ENCODE peak calls at places on chromosomes 4 and X, in four cellular contexts. L is H9, U is DMS 273 treated with DMSO at 0.1 percent for 48 hours, T is AG09309. V is an unnamed sample.

GRCh38 chrX:150365953-150366911 is 3.1 kb downstream of the MAMLD1 start:
- DNase-seq in L (peak; percentile 46), U (peak; percentile 65), T (no peak), V (no peak)

GRCh38 chr4:6422105-6422504 is 50.3 kb downstream of the PPP2R2C start:
- DNase-seq in L (no peak), U (no peak), T (no peak), V (no peak)

GRCh38 chr4:45280121-45280520 is 553.8 kb upstream of the GNPDA2 start:
- DNase-seq in L (no peak), U (no peak), T (no peak), V (no peak)

GRCh38 chr4:169341490-169341889 is 70.7 kb upstream of the SH3RF1 start:
- DNase-seq in L (no peak), U (no peak), T (no peak), V (no peak)

GRCh38 chr4:19945979-19946380 is 305.7 kb upstream of the SLIT2 start:
- DNase-seq in L (no peak), U (no peak), T (peak; percentile 97), V (peak; percentile 94)

GRCh38 chr4:77451530-77451929 is 154.1 kb upstream of the CXCL13 start:
- DNase-seq in L (no peak), U (no peak), T (no peak), V (no peak)

GRCh38 chrX:74438771-74439170 is 17.5 kb downstream of the SLC16A2 start:
- DNase-seq in L (no peak), U (no peak), T (no peak), V (no peak)

GRCh38 chr4:82861529-82861928 is 29.4 kb downstream of the SEC31A start:
- DNase-seq in L (no peak), U (no peak), T (no peak), V (no peak)

GRCh38 chr4:184475096-184475461 is 729 bp upstream of the IRF2 start:
- DNase-seq in L (peak; percentile 45), U (no peak), T (no peak), V (peak; percentile 29)

GRCh38 chrX:131571348-131571747 is 27.5 kb downstream of the OR13H1 start:
- DNase-seq in L (no peak), U (no peak), T (no peak), V (no peak)

GRCh38 chrX:130716822-130717405 is 186.1 kb downstream of the ENOX2 start:
- DNase-seq in L (no peak), U (no peak), T (no peak), V (no peak)

GRCh38 chrX:50484662-50485061 is 14.0 kb upstream of the DGKK start:
- DNase-seq in L (no peak), U (no peak), T (no peak), V (no peak)

GRCh38 chr4:80073362-80074008 is 456 bp upstream of the ANTXR2 start:
- DNase-seq in L (no peak), U (no peak), T (no peak), V (no peak)

GRCh38 chrX:134990475-134991473 is at the start of gene SMIM10:
- DNase-seq in L (peak; percentile 45), U (no peak), T (peak; percentile 11), V (peak; percentile 48)

GRCh38 chrX:120457766-120458180 is 11.3 kb downstream of the LAMP2 start:
- DNase-seq in L (no peak), U (no peak), T (peak; percentile 67), V (peak; percentile 55)

GRCh38 chr4:186204103-186204559 is 12.8 kb downstream of the CYP4V2 start:
- DNase-seq in L (no peak), U (peak; percentile 71), T (no peak), V (no peak)

GRCh38 chrX:24149346-24150050 is at the start of gene ZFX:
- DNase-seq in L (peak; percentile 58), U (peak; percentile 50), T (no peak), V (peak; percentile 45)

GRCh38 chr4:23733911-23734458 is 155.9 kb downstream of the PPARGC1A start:
- DNase-seq in L (no peak), U (no peak), T (no peak), V (no peak)

GRCh38 chr4:40728341-40728740 is 21.4 kb upstream of the NSUN7 start:
- DNase-seq in L (no peak), U (no peak), T (no peak), V (no peak)

GRCh38 chrX:41518841-41519220 is 71.7 kb downstream of the NYX start:
- DNase-seq in L (no peak), U (no peak), T (no peak), V (no peak)

GRCh38 chr4:141155586-141155985 is 22.3 kb upstream of the RNF150 start:
- DNase-seq in L (no peak), U (no peak), T (no peak), V (no peak)

GRCh38 chrX:22056235-22056634 is 24.1 kb downstream of the PHEX start:
- DNase-seq in L (no peak), U (no peak), T (no peak), V (no peak)

GRCh38 chr4:78299565-78299972 is 242.4 kb downstream of the FRAS1 start:
- DNase-seq in L (no peak), U (no peak), T (no peak), V (no peak)

GRCh38 chrX:38941675-38942074 is 140.4 kb downstream of the MID1IP1 start:
- DNase-seq in L (no peak), U (no peak), T (no peak), V (no peak)

GRCh38 chrX:47849776-47850175 is 13.1 kb downstream of the ZNF81 start:
- DNase-seq in L (no peak), U (no peak), T (no peak), V (no peak)

GRCh38 chrX:81174286-81174685 is 27.4 kb downstream of the HMGN5 start:
- DNase-seq in L (no peak), U (peak; percentile 2), T (no peak), V (peak; percentile 0)

GRCh38 chr4:7347981-7348380 is 86.7 kb downstream of the PSAPL1 start:
- DNase-seq in L (no peak), U (no peak), T (peak; percentile 27), V (no peak)

GRCh38 chr4:40471923-40472322 is 136.8 kb downstream of the CHRNA9 start:
- DNase-seq in L (no peak), U (no peak), T (no peak), V (no peak)

GRCh38 chr4:105280338-105280809 is 133.7 kb downstream of the TET2 start:
- DNase-seq in L (no peak), U (no peak), T (peak; percentile 87), V (peak; percentile 68)

GRCh38 chr4:123939621-123940020 is 543.0 kb downstream of the SPRY1 start:
- DNase-seq in L (no peak), U (no peak), T (peak; percentile 51), V (peak; percentile 74)